ENCODE peak calls at places on chromosomes 4 and X, in eight cellular contexts. One of them, this sample, is unnamed.

GRCh38 chrX:74171465-74171864 is 132.5 kb upstream of the ZCCHC13 start:
- DNase-seq in kidney: no peak
- DNase-seq in CD8-positive, alpha-beta memory T cell: no peak
- DNase-seq in heart left ventricle: no peak
- DNase-seq in fibroblast of lung: no peak
- DNase-seq in pancreas: no peak
- DNase-seq in neuronal stem cell: no peak
- DNase-seq in aorta: no peak
- DNase-seq in this sample: no peak

GRCh38 chr4:3526456-3526855 is 5.8 kb downstream of the LRPAP1 start:
- DNase-seq in fibroblast of lung: no peak
- DNase-seq in heart left ventricle: no peak
- DNase-seq in pancreas: no peak
- DNase-seq in kidney: peak; percentile 56
- DNase-seq in aorta: peak; percentile 35
- DNase-seq in neuronal stem cell: no peak
- DNase-seq in CD8-positive, alpha-beta memory T cell: peak; percentile 26
- DNase-seq in this sample: no peak

GRCh38 chrX:110665636-110666035 is 130.0 kb downstream of the CHRDL1 start:
- DNase-seq in kidney: no peak
- DNase-seq in pancreas: peak; percentile 52
- DNase-seq in fibroblast of lung: peak; percentile 12
- DNase-seq in heart left ventricle: no peak
- DNase-seq in CD8-positive, alpha-beta memory T cell: no peak
- DNase-seq in aorta: no peak
- DNase-seq in neuronal stem cell: no peak
- DNase-seq in this sample: no peak

GRCh38 chrX:108447303-108447702 is 7.7 kb downstream of the COL4A5 start:
- DNase-seq in aorta: no peak
- DNase-seq in kidney: no peak
- DNase-seq in fibroblast of lung: peak; percentile 48
- DNase-seq in CD8-positive, alpha-beta memory T cell: no peak
- DNase-seq in neuronal stem cell: no peak
- DNase-seq in pancreas: no peak
- DNase-seq in heart left ventricle: no peak
- DNase-seq in this sample: no peak

GRCh38 chr4:3208826-3209225 is 40.1 kb upstream of the MSANTD1 start:
- DNase-seq in kidney: peak; percentile 11
- DNase-seq in heart left ventricle: no peak
- DNase-seq in fibroblast of lung: no peak
- DNase-seq in pancreas: no peak
- DNase-seq in neuronal stem cell: no peak
- DNase-seq in CD8-positive, alpha-beta memory T cell: no peak
- DNase-seq in aorta: no peak
- DNase-seq in this sample: no peak

GRCh38 chrX:29852767-29853166 is 362.6 kb upstream of the MAGEB2 start:
- DNase-seq in pancreas: no peak
- DNase-seq in heart left ventricle: no peak
- DNase-seq in fibroblast of lung: peak; percentile 30
- DNase-seq in neuronal stem cell: no peak
- DNase-seq in CD8-positive, alpha-beta memory T cell: no peak
- DNase-seq in kidney: no peak
- DNase-seq in aorta: no peak
- DNase-seq in this sample: no peak

GRCh38 chr4:73730292-73730691 is 10.1 kb upstream of the CXCL8 start:
- DNase-seq in neuronal stem cell: no peak
- DNase-seq in fibroblast of lung: no peak
- DNase-seq in kidney: no peak
- DNase-seq in pancreas: no peak
- DNase-seq in heart left ventricle: no peak
- DNase-seq in aorta: no peak
- DNase-seq in CD8-positive, alpha-beta memory T cell: no peak
- DNase-seq in this sample: no peak

GRCh38 chr4:21304061-21304541 is 603.8 kb downstream of the PACRGL start:
- DNase-seq in heart left ventricle: no peak
- DNase-seq in neuronal stem cell: peak; percentile 42
- DNase-seq in pancreas: no peak
- DNase-seq in fibroblast of lung: no peak
- DNase-seq in kidney: peak; percentile 70
- DNase-seq in aorta: no peak
- DNase-seq in CD8-positive, alpha-beta memory T cell: no peak
- DNase-seq in this sample: no peak

GRCh38 chr4:186724048-186724860 is 598 bp upstream of the FAT1 start:
- DNase-seq in neuronal stem cell: peak; percentile 57
- DNase-seq in heart left ventricle: peak; percentile 61
- DNase-seq in fibroblast of lung: peak; percentile 61
- DNase-seq in pancreas: peak; percentile 68
- DNase-seq in aorta: peak; percentile 68
- DNase-seq in CD8-positive, alpha-beta memory T cell: no peak
- DNase-seq in kidney: peak; percentile 88
- DNase-seq in this sample: no peak

GRCh38 chrX:11375614-11376119 is 82.5 kb downstream of the AMELX start:
- DNase-seq in neuronal stem cell: no peak
- DNase-seq in pancreas: no peak
- DNase-seq in aorta: no peak
- DNase-seq in kidney: no peak
- DNase-seq in CD8-positive, alpha-beta memory T cell: no peak
- DNase-seq in fibroblast of lung: no peak
- DNase-seq in heart left ventricle: no peak
- DNase-seq in this sample: no peak

GRCh38 chrX:47187106-47187677 is 6.4 kb upstream of the UBA1 start:
- DNase-seq in neuronal stem cell: no peak
- DNase-seq in CD8-positive, alpha-beta memory T cell: no peak
- DNase-seq in pancreas: peak; percentile 34
- DNase-seq in aorta: peak; percentile 27
- DNase-seq in fibroblast of lung: no peak
- DNase-seq in heart left ventricle: no peak
- DNase-seq in kidney: peak; percentile 60
- DNase-seq in this sample: no peak

GRCh38 chr4:28402751-28403150 is 1542.1 kb downstream of the STIM2 start:
- DNase-seq in CD8-positive, alpha-beta memory T cell: no peak
- DNase-seq in aorta: no peak
- DNase-seq in neuronal stem cell: no peak
- DNase-seq in pancreas: no peak
- DNase-seq in heart left ventricle: no peak
- DNase-seq in kidney: peak; percentile 32
- DNase-seq in fibroblast of lung: no peak
- DNase-seq in this sample: no peak

GRCh38 chrX:84362184-84362838 is 139.9 kb downstream of the HDX start:
- DNase-seq in neuronal stem cell: no peak
- DNase-seq in heart left ventricle: no peak
- DNase-seq in kidney: no peak
- DNase-seq in fibroblast of lung: no peak
- DNase-seq in aorta: no peak
- DNase-seq in CD8-positive, alpha-beta memory T cell: no peak
- DNase-seq in pancreas: no peak
- DNase-seq in this sample: no peak

GRCh38 chr4:96164814-96165351 is 325.0 kb downstream of the PDHA2 start:
- DNase-seq in kidney: no peak
- DNase-seq in aorta: no peak
- DNase-seq in neuronal stem cell: no peak
- DNase-seq in pancreas: no peak
- DNase-seq in fibroblast of lung: peak; percentile 98
- DNase-seq in CD8-positive, alpha-beta memory T cell: no peak
- DNase-seq in heart left ventricle: no peak
- DNase-seq in this sample: no peak

GRCh38 chrX:39624166-39624565 is 473.6 kb downstream of the BCOR start:
- DNase-seq in neuronal stem cell: no peak
- DNase-seq in heart left ventricle: no peak
- DNase-seq in kidney: no peak
- DNase-seq in fibroblast of lung: no peak
- DNase-seq in pancreas: no peak
- DNase-seq in CD8-positive, alpha-beta memory T cell: no peak
- DNase-seq in aorta: no peak
- DNase-seq in this sample: no peak

GRCh38 chr4:108361886-108362285 is 193.2 kb upstream of the LEF1 start:
- DNase-seq in neuronal stem cell: no peak
- DNase-seq in heart left ventricle: no peak
- DNase-seq in aorta: no peak
- DNase-seq in pancreas: no peak
- DNase-seq in fibroblast of lung: peak; percentile 33
- DNase-seq in kidney: no peak
- DNase-seq in CD8-positive, alpha-beta memory T cell: no peak
- DNase-seq in this sample: no peak

GRCh38 chr4:108360857-108361820 is 192.4 kb upstream of the LEF1 start:
- DNase-seq in aorta: no peak
- DNase-seq in kidney: no peak
- DNase-seq in pancreas: no peak
- DNase-seq in heart left ventricle: peak; percentile 31
- DNase-seq in fibroblast of lung: peak; percentile 98
- DNase-seq in CD8-positive, alpha-beta memory T cell: no peak
- DNase-seq in neuronal stem cell: no peak
- DNase-seq in this sample: no peak

GRCh38 chr4:108359936-108360681 is 191.4 kb upstream of the LEF1 start:
- DNase-seq in CD8-positive, alpha-beta memory T cell: no peak
- DNase-seq in kidney: no peak
- DNase-seq in aorta: no peak
- DNase-seq in heart left ventricle: no peak
- DNase-seq in neuronal stem cell: no peak
- DNase-seq in pancreas: no peak
- DNase-seq in fibroblast of lung: no peak
- DNase-seq in this sample: no peak

GRCh38 chr4:108356209-108356535 is 187.4 kb upstream of the LEF1 start:
- DNase-seq in aorta: no peak
- DNase-seq in kidney: no peak
- DNase-seq in fibroblast of lung: no peak
- DNase-seq in neuronal stem cell: no peak
- DNase-seq in CD8-positive, alpha-beta memory T cell: no peak
- DNase-seq in pancreas: no peak
- DNase-seq in heart left ventricle: no peak
- DNase-seq in this sample: no peak

GRCh38 chr4:108359130-108359709 is 190.5 kb upstream of the LEF1 start:
- DNase-seq in aorta: no peak
- DNase-seq in pancreas: no peak
- DNase-seq in fibroblast of lung: no peak
- DNase-seq in CD8-positive, alpha-beta memory T cell: no peak
- DNase-seq in neuronal stem cell: no peak
- DNase-seq in heart left ventricle: no peak
- DNase-seq in kidney: no peak
- DNase-seq in this sample: no peak
- H3K4me1 ChIP-seq in aorta: no peaks in the 10 kb centered on the region
- H3K4me1 ChIP-seq in pancreas: no peaks in the 10 kb centered on the region
- H3K4me1 ChIP-seq in fibroblast of lung: peaks cover 5% of the 10 kb centered on the region
- H3K4me1 ChIP-seq in CD8-positive, alpha-beta memory T cell: peaks cover 78% of the 10 kb centered on the region
- H3K4me1 ChIP-seq in neuronal stem cell: peaks cover 8% of the 10 kb centered on the region
- H3K4me1 ChIP-seq in heart left ventricle: no peaks in the 10 kb centered on the region
- H3K4me1 ChIP-seq in kidney: no peaks in the 10 kb centered on the region
- H3K4me1 ChIP-seq in this sample: no peaks in the 10 kb centered on the region

GRCh38 chr4:48780867-48781219 is 764 bp upstream of the FRYL start:
- DNase-seq in pancreas: peak; percentile 52
- DNase-seq in CD8-positive, alpha-beta memory T cell: peak; percentile 64
- DNase-seq in aorta: no peak
- DNase-seq in neuronal stem cell: no peak
- DNase-seq in heart left ventricle: peak; percentile 55
- DNase-seq in fibroblast of lung: peak; percentile 53
- DNase-seq in kidney: no peak
- DNase-seq in this sample: no peak
- H3K27ac ChIP-seq in pancreas: peak overlapping the region; percentile 20
- H3K27ac ChIP-seq in CD8-positive, alpha-beta memory T cell: peak overlapping the region; percentile 40
- H3K27ac ChIP-seq in aorta: peak overlapping the region; percentile 83
- H3K27ac ChIP-seq in neuronal stem cell: peak overlapping the region; percentile 60
- H3K27ac ChIP-seq in heart left ventricle: peak overlapping the region; percentile 98
- H3K27ac ChIP-seq in fibroblast of lung: peak overlapping the region; percentile 38
- H3K27ac ChIP-seq in kidney: no peak overlapping the region
- H3K27ac ChIP-seq in this sample: peak overlapping the region; percentile 88

GRCh38 chr4:75516144-75516543 is 1.9 kb downstream of the THAP6 start:
- DNase-seq in aorta: no peak
- DNase-seq in pancreas: no peak
- DNase-seq in heart left ventricle: no peak
- DNase-seq in CD8-positive, alpha-beta memory T cell: no peak
- DNase-seq in kidney: no peak
- DNase-seq in fibroblast of lung: no peak
- DNase-seq in neuronal stem cell: no peak
- DNase-seq in this sample: no peak
- H3K4me1 ChIP-seq in aorta: peaks cover 7% of the 10 kb centered on the region
- H3K4me1 ChIP-seq in pancreas: peaks cover 31% of the 10 kb centered on the region
- H3K4me1 ChIP-seq in heart left ventricle: peaks cover 8% of the 10 kb centered on the region
- H3K4me1 ChIP-seq in CD8-positive, alpha-beta memory T cell: peaks cover 61% of the 10 kb centered on the region
- H3K4me1 ChIP-seq in kidney: peaks cover 9% of the 10 kb centered on the region
- H3K4me1 ChIP-seq in fibroblast of lung: no peaks in the 10 kb centered on the region
- H3K4me1 ChIP-seq in neuronal stem cell: peaks cover 6% of the 10 kb centered on the region
- H3K4me1 ChIP-seq in this sample: peaks cover 29% of the 10 kb centered on the region

GRCh38 chr4:155591784-155592567 is 74.7 kb upstream of the GUCY1A1 start:
- DNase-seq in pancreas: no peak
- DNase-seq in kidney: no peak
- DNase-seq in fibroblast of lung: no peak
- DNase-seq in aorta: no peak
- DNase-seq in CD8-positive, alpha-beta memory T cell: no peak
- DNase-seq in neuronal stem cell: no peak
- DNase-seq in heart left ventricle: no peak
- DNase-seq in this sample: no peak

GRCh38 chr4:155593793-155594192 is 72.9 kb upstream of the GUCY1A1 start:
- DNase-seq in kidney: no peak
- DNase-seq in heart left ventricle: no peak
- DNase-seq in pancreas: no peak
- DNase-seq in CD8-positive, alpha-beta memory T cell: no peak
- DNase-seq in aorta: no peak
- DNase-seq in fibroblast of lung: no peak
- DNase-seq in neuronal stem cell: no peak
- DNase-seq in this sample: no peak

GRCh38 chr4:155591201-155591600 is 75.4 kb upstream of the GUCY1A1 start:
- DNase-seq in neuronal stem cell: no peak
- DNase-seq in aorta: no peak
- DNase-seq in pancreas: no peak
- DNase-seq in CD8-positive, alpha-beta memory T cell: no peak
- DNase-seq in fibroblast of lung: no peak
- DNase-seq in heart left ventricle: no peak
- DNase-seq in kidney: no peak
- DNase-seq in this sample: no peak

GRCh38 chr4:155590751-155591150 is 75.9 kb upstream of the GUCY1A1 start:
- DNase-seq in kidney: no peak
- DNase-seq in CD8-positive, alpha-beta memory T cell: no peak
- DNase-seq in fibroblast of lung: no peak
- DNase-seq in aorta: no peak
- DNase-seq in neuronal stem cell: no peak
- DNase-seq in heart left ventricle: no peak
- DNase-seq in pancreas: no peak
- DNase-seq in this sample: no peak

DNA sequence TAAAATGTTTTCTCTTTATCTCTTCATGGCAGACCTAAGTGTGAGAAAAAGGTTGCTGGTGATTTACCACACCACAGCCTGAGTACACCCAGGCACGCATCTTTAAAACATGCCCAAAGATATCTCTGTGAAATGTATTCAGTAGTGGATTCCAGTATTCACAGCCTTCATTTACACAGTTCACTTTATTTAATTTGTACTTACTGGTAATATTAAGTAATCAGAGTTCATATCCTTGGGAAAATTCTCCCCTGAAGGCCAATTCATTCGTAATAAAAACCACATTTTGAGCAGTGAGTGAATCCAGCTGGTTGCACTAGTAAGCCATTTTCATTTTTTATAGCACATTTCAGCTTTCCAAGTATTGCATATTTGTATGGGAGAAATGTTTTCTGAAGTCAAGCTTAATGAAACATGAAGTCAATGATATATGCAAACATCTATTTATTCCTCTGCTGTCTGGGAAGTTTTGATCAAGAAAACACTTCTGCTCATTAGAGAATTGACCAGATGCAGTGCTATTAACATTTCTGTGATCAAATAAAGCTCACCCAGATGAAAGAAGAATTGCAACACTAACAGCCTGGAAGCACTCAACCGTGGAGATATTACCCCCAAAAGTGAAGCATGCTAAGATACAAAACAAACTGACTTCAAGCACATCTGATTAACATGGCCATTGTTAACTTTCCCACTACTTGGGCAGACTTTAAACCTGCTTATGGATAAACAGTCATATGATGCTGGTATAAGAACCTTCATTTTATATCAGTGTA is 73.9 kb upstream of the GUCY1A1 start:
- DNase-seq in neuronal stem cell: no peak
- DNase-seq in aorta: no peak
- DNase-seq in fibroblast of lung: peak; percentile 70
- DNase-seq in kidney: no peak
- DNase-seq in pancreas: no peak
- DNase-seq in CD8-positive, alpha-beta memory T cell: no peak
- DNase-seq in heart left ventricle: no peak
- DNase-seq in this sample: no peak
- H3K27ac ChIP-seq in neuronal stem cell: no peak overlapping the region
- H3K27ac ChIP-seq in aorta: no peak overlapping the region
- H3K27ac ChIP-seq in fibroblast of lung: no peak overlapping the region
- H3K27ac ChIP-seq in kidney: no peak overlapping the region
- H3K27ac ChIP-seq in pancreas: no peak overlapping the region
- H3K27ac ChIP-seq in CD8-positive, alpha-beta memory T cell: no peak overlapping the region
- H3K27ac ChIP-seq in heart left ventricle: no peak overlapping the region
- H3K27ac ChIP-seq in this sample: no peak overlapping the region

This sample was measured in RWPE2.